ENCODE peak calls at places on chromosomes 13 and 19, in eight cellular contexts. X is ascending aorta, T is dorsolateral prefrontal cortex, I is HepG2, G is cardiac muscle cell, O is SK-N-SH, F is pancreas, M is thyroid gland. Y is an unnamed sample.

GRCh38 chr19:56321981-56322558 is 7.4 kb upstream of the ZSCAN5A start:
- DNase-seq in X (no peak), T (no peak), I (no peak), G (no peak), O (no peak), F (no peak), M (no peak), Y (no peak)

GRCh38 chr13:47334173-47334572 is 437.3 kb upstream of the HTR2A start:
- DNase-seq in X (no peak), T (peak; percentile 65), I (no peak), G (peak; percentile 59), O (no peak), F (no peak), M (no peak), Y (no peak)

GRCh38 chr19:42401365-42402303 is 11.5 kb upstream of the CNFN start:
- DNase-seq in X (peak; percentile 29), T (peak; percentile 81), I (peak; percentile 49), G (peak; percentile 83), O (peak; percentile 90), F (peak; percentile 82), M (peak; percentile 78), Y (peak; percentile 75)

GRCh38 chr13:91659583-91660415 is 261.4 kb downstream of the GPC5 start:
- DNase-seq in X (no peak), T (no peak), I (no peak), G (no peak), O (no peak), F (no peak), M (no peak), Y (no peak)

GRCh38 chr13:113142876-113143275 is 15.6 kb upstream of the PROZ start:
- DNase-seq in X (no peak), T (no peak), I (no peak), G (no peak), O (no peak), F (no peak), M (no peak), Y (no peak)

GRCh38 chr19:53409505-53410204 is 14.7 kb downstream of the ZNF765 start:
- DNase-seq in X (no peak), T (no peak), I (no peak), G (no peak), O (no peak), F (no peak), M (no peak), Y (no peak)

GRCh38 chr19:1076951-1077350 is 10.0 kb downstream of the ARHGAP45 start:
- DNase-seq in X (peak; percentile 44), T (no peak), I (no peak), G (no peak), O (no peak), F (no peak), M (peak; percentile 72), Y (peak; percentile 67)

GRCh38 chr19:33234736-33235135 is 9.1 kb upstream of the SLC7A10 start:
- DNase-seq in X (no peak), T (no peak), I (no peak), G (no peak), O (no peak), F (no peak), M (no peak), Y (no peak)

GRCh38 chr19:12800873-12801465 is 631 bp downstream of the PRDX2 start:
- DNase-seq in X (no peak), T (no peak), I (peak; percentile 27), G (no peak), O (peak; percentile 57), F (peak; percentile 54), M (peak; percentile 26), Y (no peak)

GRCh38 chr19:35559781-35560180 is 3.7 kb downstream of the ATP4A start:
- DNase-seq in X (no peak), T (no peak), I (no peak), G (no peak), O (no peak), F (no peak), M (no peak), Y (no peak)

GRCh38 chr19:55692681-55693081 is 17.7 kb downstream of the EPN1 start:
- DNase-seq in X (no peak), T (peak; percentile 40), I (no peak), G (no peak), O (no peak), F (no peak), M (no peak), Y (peak; percentile 14)

GRCh38 chr13:106619688-106620555 is 52.0 kb upstream of the ARGLU1 start:
- DNase-seq in X (no peak), T (no peak), I (peak; percentile 40), G (peak; percentile 84), O (peak; percentile 70), F (peak; percentile 21), M (peak; percentile 34), Y (no peak)

GRCh38 chr19:43934055-43934984 is 762 bp downstream of the ZNF45 start:
- DNase-seq in X (no peak), T (no peak), I (no peak), G (peak; percentile 6), O (peak; percentile 15), F (no peak), M (no peak), Y (no peak)

GRCh38 chr19:12657966-12658365 is 8.6 kb downstream of the MAN2B1 start:
- DNase-seq in X (no peak), T (no peak), I (no peak), G (no peak), O (no peak), F (no peak), M (no peak), Y (no peak)

GRCh38 chr19:47097396-47098217 is 16.0 kb downstream of the ZC3H4 start:
- DNase-seq in X (no peak), T (peak; percentile 51), I (no peak), G (no peak), O (no peak), F (no peak), M (peak; percentile 78), Y (peak; percentile 63)

GRCh38 chr13:23500858-23501257 is 67.4 kb upstream of the SACS start:
- DNase-seq in X (no peak), T (no peak), I (no peak), G (peak; percentile 73), O (no peak), F (no peak), M (no peak), Y (no peak)

GRCh38 chr19:43470288-43470687 is 4.9 kb upstream of the LYPD3 start:
- DNase-seq in X (no peak), T (no peak), I (no peak), G (peak; percentile 7), O (peak; percentile 42), F (no peak), M (no peak), Y (no peak)

GRCh38 chr13:113786262-113786841 is 27.3 kb downstream of the TMEM255B start:
- DNase-seq in X (no peak), T (no peak), I (no peak), G (peak; percentile 53), O (no peak), F (no peak), M (no peak), Y (no peak)

GRCh38 chr19:50820086-50820485 is 3.5 kb downstream of the KLK1 start:
- DNase-seq in X (no peak), T (no peak), I (no peak), G (no peak), O (no peak), F (no peak), M (no peak), Y (no peak)

GRCh38 chr19:50820549-50821247 is 2.9 kb downstream of the KLK1 start:
- DNase-seq in X (no peak), T (no peak), I (no peak), G (no peak), O (no peak), F (peak; percentile 85), M (no peak), Y (no peak)

GRCh38 chr19:50822661-50823208 is 852 bp downstream of the KLK1 start:
- DNase-seq in X (no peak), T (no peak), I (no peak), G (no peak), O (no peak), F (no peak), M (no peak), Y (no peak)

GRCh38 chr19:50821248-50821612 is 2.4 kb downstream of the KLK1 start:
- DNase-seq in X (no peak), T (no peak), I (no peak), G (no peak), O (no peak), F (no peak), M (no peak), Y (no peak)

GRCh38 chr19:50821622-50822021 is 2.0 kb downstream of the KLK1 start:
- DNase-seq in X (no peak), T (no peak), I (no peak), G (no peak), O (no peak), F (peak; percentile 49), M (no peak), Y (no peak)
- H3K27ac ChIP-seq in X (no peak overlapping the region), T (no peak overlapping the region), I (no peak overlapping the region), G (no peak overlapping the region), O (no peak overlapping the region), F (peak overlapping the region; percentile 82), M (no peak overlapping the region), Y (no peak overlapping the region)

DNA sequence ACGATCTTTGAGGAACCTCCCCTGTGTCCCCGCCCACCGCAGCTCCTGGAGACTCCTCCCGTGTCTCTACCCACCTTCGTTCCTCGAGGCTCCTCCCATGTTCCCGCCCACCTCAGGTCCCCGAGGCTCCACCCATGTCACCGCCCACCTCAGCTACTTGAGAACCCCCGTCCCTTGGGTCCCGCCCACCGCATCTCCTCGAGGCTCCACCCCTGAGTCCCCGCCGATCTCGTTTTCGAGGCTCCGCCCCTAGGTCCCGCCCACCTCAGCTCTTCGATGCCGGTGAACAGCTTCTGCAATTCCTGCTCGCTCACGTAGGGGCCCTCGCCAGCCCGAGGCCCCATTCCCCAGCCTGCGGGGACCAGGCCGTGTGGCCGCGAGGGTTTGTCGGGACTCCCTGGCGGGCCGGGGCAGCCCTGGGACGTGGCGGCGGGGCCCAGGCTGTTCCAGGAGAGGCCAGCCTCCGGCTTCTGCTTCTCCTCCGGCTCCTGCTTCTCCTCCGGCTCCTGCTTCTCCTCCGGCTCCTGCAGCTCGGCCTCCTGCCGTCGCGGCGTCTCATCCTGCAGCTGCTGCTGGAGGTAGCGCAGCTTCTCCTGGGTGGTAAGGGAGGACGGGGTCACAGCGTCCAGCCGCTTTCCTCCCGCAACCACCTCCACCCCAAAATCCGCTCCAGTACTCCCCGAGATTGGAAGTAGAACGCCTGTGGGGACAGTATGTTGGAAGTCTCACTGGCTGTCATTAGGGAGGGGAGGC is 16.7 kb downstream of the TSKS start:
- DNase-seq in X (no peak), T (peak; percentile 60), I (peak; percentile 36), G (peak; percentile 86), O (peak; percentile 81), F (no peak), M (no peak), Y (peak; percentile 39)
- H3K4me3 ChIP-seq in X (no peak overlapping the region), T (no peak overlapping the region), I (no peak overlapping the region), G (no peak overlapping the region), O (no peak overlapping the region), F (no peak overlapping the region), M (no peak overlapping the region), Y (no peak overlapping the region)

GRCh38 chr13:19695829-19696228 is 62.4 kb downstream of the MPHOSPH8 start:
- DNase-seq in X (no peak), T (no peak), I (no peak), G (no peak), O (no peak), F (no peak), M (no peak), Y (no peak)
- H3K27ac ChIP-seq in X (no peak overlapping the region), T (no peak overlapping the region), I (no peak overlapping the region), G (no peak overlapping the region), O (no peak overlapping the region), F (no peak overlapping the region), M (no peak overlapping the region), Y (no peak overlapping the region)

DNA sequence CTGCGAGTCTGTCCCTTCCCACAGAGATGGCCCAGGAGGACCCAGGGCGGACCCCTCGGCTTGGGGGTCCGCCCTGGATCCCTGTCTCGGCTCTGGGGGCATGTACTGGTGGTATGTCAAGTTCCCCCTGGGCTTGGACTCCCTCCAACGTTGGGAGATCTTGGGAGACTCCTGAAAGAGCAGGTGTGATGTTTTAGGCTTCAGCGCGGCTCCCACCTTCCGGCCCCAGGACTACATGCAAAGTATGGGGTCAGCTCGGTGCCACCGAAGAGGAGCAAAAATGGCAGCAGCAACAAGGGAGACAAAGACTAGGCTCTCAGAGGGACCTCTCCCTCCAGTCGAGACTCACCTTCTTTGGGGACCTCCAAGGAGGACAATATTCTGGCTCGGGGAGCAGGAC is 4.2 kb downstream of the MAMSTR start:
- DNase-seq in X (no peak), T (no peak), I (no peak), G (no peak), O (no peak), F (peak; percentile 44), M (no peak), Y (peak; percentile 34)
- H3K4me3 ChIP-seq in X (no peak overlapping the region), T (no peak overlapping the region), I (peak overlapping the region; percentile 60), G (no peak overlapping the region), O (peak overlapping the region; percentile 55), F (no peak overlapping the region), M (no peak overlapping the region), Y (peak overlapping the region; percentile 66)

Y was measured in heart left ventricle.